ENCODE peak calls at places on chromosomes 6 and 20, in six cellular contexts. One of them, this sample, is unnamed.

GRCh38 chr6:136524339-136524935 is 25.8 kb downstream of the MAP7 start:
- DNase-seq in heart left ventricle: no peak
- DNase-seq in transverse colon: no peak
- DNase-seq in body of pancreas: no peak
- DNase-seq in IMR-90: no peak
- DNase-seq in endothelial cell of umbilical vein: no peak
- DNase-seq in this sample: no peak

GRCh38 chr6:126307859-126308258 is 32.1 kb upstream of the CENPW start:
- DNase-seq in heart left ventricle: no peak
- DNase-seq in transverse colon: no peak
- DNase-seq in body of pancreas: no peak
- DNase-seq in IMR-90: peak
- DNase-seq in endothelial cell of umbilical vein: peak
- DNase-seq in this sample: no peak

GRCh38 chr6:82959385-82959941 is 106.2 kb downstream of the UBE3D start:
- DNase-seq in heart left ventricle: no peak
- DNase-seq in transverse colon: no peak
- DNase-seq in body of pancreas: no peak
- DNase-seq in IMR-90: peak
- DNase-seq in endothelial cell of umbilical vein: no peak
- DNase-seq in this sample: peak

GRCh38 chr6:79373880-79374279 is 139.4 kb upstream of the HMGN3 start:
- DNase-seq in heart left ventricle: no peak
- DNase-seq in transverse colon: no peak
- DNase-seq in body of pancreas: no peak
- DNase-seq in IMR-90: no peak
- DNase-seq in endothelial cell of umbilical vein: no peak
- DNase-seq in this sample: no peak

GRCh38 chr20:2806351-2806701 is 5.9 kb upstream of the CPXM1 start:
- DNase-seq in heart left ventricle: no peak
- DNase-seq in transverse colon: peak
- DNase-seq in body of pancreas: no peak
- DNase-seq in IMR-90: no peak
- DNase-seq in endothelial cell of umbilical vein: no peak
- DNase-seq in this sample: no peak

GRCh38 chr20:36574278-36575065 is 1.1 kb downstream of the TGIF2 start:
- DNase-seq in heart left ventricle: peak
- DNase-seq in transverse colon: peak
- DNase-seq in body of pancreas: peak
- DNase-seq in IMR-90: peak
- DNase-seq in endothelial cell of umbilical vein: peak
- DNase-seq in this sample: no peak

GRCh38 chr20:47487175-47487917 is 14.3 kb upstream of the NCOA3 start:
- DNase-seq in heart left ventricle: no peak
- DNase-seq in transverse colon: peak
- DNase-seq in body of pancreas: no peak
- DNase-seq in IMR-90: peak
- DNase-seq in endothelial cell of umbilical vein: peak
- DNase-seq in this sample: no peak

GRCh38 chr20:8132632-8133587 is 844 bp downstream of the PLCB1 start:
- DNase-seq in heart left ventricle: peak
- DNase-seq in transverse colon: peak
- DNase-seq in body of pancreas: peak
- DNase-seq in IMR-90: no peak
- DNase-seq in endothelial cell of umbilical vein: peak
- DNase-seq in this sample: no peak

GRCh38 chr20:36861875-36862801 is 13.8 kb upstream of the TLDC2 start:
- DNase-seq in heart left ventricle: peak
- DNase-seq in transverse colon: peak
- DNase-seq in body of pancreas: peak
- DNase-seq in IMR-90: peak
- DNase-seq in endothelial cell of umbilical vein: peak
- DNase-seq in this sample: peak

GRCh38 chr6:20236344-20236743 is 24.1 kb upstream of the MBOAT1 start:
- DNase-seq in heart left ventricle: no peak
- DNase-seq in transverse colon: no peak
- DNase-seq in body of pancreas: no peak
- DNase-seq in IMR-90: no peak
- DNase-seq in endothelial cell of umbilical vein: no peak
- DNase-seq in this sample: no peak

GRCh38 chr20:6994452-6994851 is 227.0 kb downstream of the BMP2 start:
- DNase-seq in heart left ventricle: no peak
- DNase-seq in transverse colon: no peak
- DNase-seq in body of pancreas: no peak
- DNase-seq in IMR-90: no peak
- DNase-seq in endothelial cell of umbilical vein: no peak
- DNase-seq in this sample: no peak

GRCh38 chr6:42783177-42783875 is 1.5 kb downstream of the BICRAL start:
- DNase-seq in heart left ventricle: peak
- DNase-seq in transverse colon: peak
- DNase-seq in body of pancreas: peak
- DNase-seq in IMR-90: peak
- DNase-seq in endothelial cell of umbilical vein: peak
- DNase-seq in this sample: peak
- TF ChIP-seq POLR2A in heart left ventricle: no peak
- TF ChIP-seq POLR2A in transverse colon: peak
- TF ChIP-seq POLR2A in body of pancreas: peak
- TF ChIP-seq POLR2A in IMR-90: peak
- TF ChIP-seq POLR2A in endothelial cell of umbilical vein: peak
- TF ChIP-seq POLR2A in this sample: peak

DNA sequence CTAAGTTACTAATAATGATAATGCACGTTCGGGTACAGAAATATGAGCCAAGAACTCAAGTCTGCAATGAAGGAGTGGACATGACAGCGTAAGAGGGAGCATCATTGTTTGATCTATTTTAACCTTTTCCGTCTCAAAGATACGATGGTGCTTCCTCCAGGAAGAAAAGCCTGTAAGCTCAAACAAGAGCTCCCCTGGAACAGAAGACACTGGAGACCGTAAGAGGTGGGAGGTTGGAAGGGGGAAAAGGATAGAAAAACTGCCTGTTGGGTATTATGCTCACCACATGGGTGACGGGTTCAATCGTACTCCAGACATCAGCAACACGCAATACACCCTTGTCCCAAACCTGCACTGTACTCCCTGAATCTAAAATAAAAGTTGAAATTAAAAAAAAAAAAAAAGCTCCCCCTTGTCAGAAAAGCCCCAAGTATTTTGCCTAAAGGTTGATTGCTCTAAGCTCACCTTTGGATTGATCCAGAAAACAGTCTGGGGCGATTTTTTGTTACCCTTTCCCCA is 180.5 kb downstream of the TRIM27 start:
- DNase-seq in heart left ventricle: no peak
- DNase-seq in transverse colon: no peak
- DNase-seq in body of pancreas: no peak
- DNase-seq in IMR-90: no peak
- DNase-seq in endothelial cell of umbilical vein: no peak
- DNase-seq in this sample: no peak
- TF ChIP-seq POLR2A in heart left ventricle: no peak
- TF ChIP-seq POLR2A in transverse colon: no peak
- TF ChIP-seq POLR2A in body of pancreas: no peak
- TF ChIP-seq POLR2A in IMR-90: no peak
- TF ChIP-seq POLR2A in endothelial cell of umbilical vein: no peak
- TF ChIP-seq POLR2A in this sample: no peak

DNA sequence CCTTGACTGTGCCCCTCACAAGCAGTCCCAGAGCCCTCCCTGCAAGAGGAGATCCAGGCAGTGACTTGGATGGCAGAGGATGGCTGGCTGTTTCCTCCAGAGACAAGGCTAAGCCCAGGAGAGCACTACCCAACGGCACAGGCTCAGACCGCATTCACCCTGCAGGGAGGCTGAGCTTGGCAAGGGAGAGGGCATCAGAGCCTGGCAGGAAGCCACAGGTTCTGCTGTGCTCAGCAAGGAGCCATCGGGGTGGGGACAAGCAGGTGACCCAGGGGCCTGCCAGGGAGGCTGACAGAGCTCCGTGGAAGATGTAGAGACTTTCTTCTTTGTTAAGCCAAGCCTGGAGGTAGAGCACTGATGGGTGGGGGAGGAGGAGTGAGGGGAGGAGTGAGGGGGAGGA is 159.2 kb upstream of the CST7 start:
- DNase-seq in heart left ventricle: no peak
- DNase-seq in transverse colon: no peak
- DNase-seq in body of pancreas: no peak
- DNase-seq in IMR-90: no peak
- DNase-seq in endothelial cell of umbilical vein: no peak
- DNase-seq in this sample: no peak
- TF ChIP-seq POLR2A in heart left ventricle: no peak
- TF ChIP-seq POLR2A in transverse colon: no peak
- TF ChIP-seq POLR2A in body of pancreas: no peak
- TF ChIP-seq POLR2A in IMR-90: no peak
- TF ChIP-seq POLR2A in endothelial cell of umbilical vein: no peak
- TF ChIP-seq POLR2A in this sample: no peak

DNA sequence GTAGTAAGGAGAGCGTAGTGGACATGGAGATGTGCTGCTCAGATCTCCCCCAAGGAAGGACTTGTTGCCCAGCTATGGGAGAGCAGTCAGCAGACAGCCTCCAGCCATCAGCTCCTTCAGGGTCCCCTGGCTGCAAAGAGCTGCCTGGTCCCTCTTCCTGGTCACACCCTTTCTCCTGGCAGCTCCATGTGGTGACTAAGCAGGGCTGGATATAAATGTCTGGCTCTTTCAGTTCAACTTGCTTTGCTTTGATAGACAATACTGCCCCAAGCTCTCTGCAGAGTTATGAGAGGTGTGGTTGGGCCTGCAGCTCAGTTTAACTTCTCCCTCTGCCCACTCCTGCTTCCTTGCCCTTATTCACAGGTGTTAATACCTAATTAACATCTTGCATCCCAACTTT is 64.1 kb upstream of the DDR1 start:
- DNase-seq in heart left ventricle: no peak
- DNase-seq in transverse colon: peak
- DNase-seq in body of pancreas: peak
- DNase-seq in IMR-90: peak
- DNase-seq in endothelial cell of umbilical vein: peak
- DNase-seq in this sample: peak
- TF ChIP-seq POLR2A in heart left ventricle: no peak
- TF ChIP-seq POLR2A in transverse colon: no peak
- TF ChIP-seq POLR2A in body of pancreas: no peak
- TF ChIP-seq POLR2A in IMR-90: no peak
- TF ChIP-seq POLR2A in endothelial cell of umbilical vein: peak
- TF ChIP-seq POLR2A in this sample: no peak

DNA sequence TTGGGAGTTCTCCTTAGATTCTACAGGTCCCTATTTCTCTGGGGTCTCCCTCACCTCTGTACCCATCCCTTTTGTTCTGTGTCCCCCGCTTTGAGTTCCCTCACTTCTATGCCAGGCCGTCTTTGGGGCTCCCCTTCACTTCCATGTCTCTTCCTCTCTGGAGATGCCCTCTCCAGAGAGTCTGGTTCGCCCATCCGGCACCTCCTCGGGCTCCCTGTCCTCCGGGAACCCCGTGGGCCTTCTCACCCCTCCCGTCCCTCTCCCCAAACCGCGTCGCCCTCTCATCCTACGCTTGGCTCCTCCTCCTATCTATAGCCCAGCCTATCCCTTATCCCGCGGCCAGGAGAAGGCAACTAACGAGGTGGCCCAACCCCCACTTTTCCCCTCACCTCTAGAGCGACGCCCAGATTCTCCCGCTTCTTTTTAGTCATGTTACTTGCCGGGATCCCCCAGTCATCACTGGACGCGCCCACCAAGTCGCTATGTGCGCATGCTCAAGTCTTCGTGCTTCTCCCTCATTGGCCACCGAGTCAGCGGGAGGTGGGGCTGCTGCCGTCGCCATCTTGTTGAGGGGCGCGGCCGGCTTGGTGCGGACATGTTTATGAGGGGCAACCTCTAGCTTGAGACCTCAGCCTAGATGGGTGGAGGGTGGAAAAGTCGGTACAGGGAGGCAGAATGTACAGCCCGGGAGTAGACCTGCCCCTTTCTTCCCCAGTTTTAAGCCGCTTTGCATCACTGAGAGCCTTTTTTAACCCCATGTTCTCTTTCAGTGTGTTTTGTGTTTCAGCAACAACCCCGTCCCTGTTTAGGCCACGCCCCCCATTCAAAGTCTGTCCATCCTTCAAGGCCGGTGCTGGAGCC is at the start of gene CCDC167:
- DNase-seq in heart left ventricle: peak
- DNase-seq in transverse colon: peak
- DNase-seq in body of pancreas: peak
- DNase-seq in IMR-90: peak
- DNase-seq in endothelial cell of umbilical vein: peak
- DNase-seq in this sample: peak
- TF ChIP-seq POLR2A in heart left ventricle: no peak
- TF ChIP-seq POLR2A in transverse colon: no peak
- TF ChIP-seq POLR2A in body of pancreas: no peak
- TF ChIP-seq POLR2A in IMR-90: peak
- TF ChIP-seq POLR2A in endothelial cell of umbilical vein: no peak
- TF ChIP-seq POLR2A in this sample: peak

GRCh38 chr20:63049561-63050221 is 42.9 kb upstream of the BHLHE23 start:
- DNase-seq in heart left ventricle: peak
- DNase-seq in transverse colon: no peak
- DNase-seq in body of pancreas: no peak
- DNase-seq in IMR-90: no peak
- DNase-seq in endothelial cell of umbilical vein: no peak
- DNase-seq in this sample: no peak
- TF ChIP-seq POLR2A in heart left ventricle: no peak
- TF ChIP-seq POLR2A in transverse colon: no peak
- TF ChIP-seq POLR2A in body of pancreas: no peak
- TF ChIP-seq POLR2A in IMR-90: no peak
- TF ChIP-seq POLR2A in endothelial cell of umbilical vein: no peak
- TF ChIP-seq POLR2A in this sample: no peak

This sample was measured in H54.